ENCODE peak calls at places on chromosomes 4 and X, in five cellular contexts. H is effector memory CD8-positive, alpha-beta T cell; G is M059J; Z is substantia nigra; T is AG08396. I is an unnamed sample.

GRCh38 chrX:152821145-152821765 is 9.3 kb downstream of the CETN2 start:
- DNase-seq in T (no peak), H (no peak), G (peak; percentile 54), Z (no peak), I (no peak)

GRCh38 chr4:74402692-74403460 is 37.9 kb downstream of the EREG start:
- DNase-seq in T (no peak), G (no peak), Z (no peak), H (no peak), I (no peak)

GRCh38 chrX:38987135-38987780 is 186.0 kb downstream of the MID1IP1 start:
- DNase-seq in T (no peak), Z (no peak), G (peak; percentile 3), H (no peak), I (no peak)

GRCh38 chr4:177222776-177223175 is 86.9 kb upstream of the NEIL3 start:
- DNase-seq in T (no peak), H (no peak), G (peak; percentile 17), Z (no peak), I (no peak)

GRCh38 chrX:71118985-71119535 is 664 bp downstream of the MED12 start:
- DNase-seq in Z (no peak), T (no peak), H (no peak), G (no peak), I (no peak)

GRCh38 chrX:112834016-112834855 is 6.4 kb downstream of the AMOT start:
- DNase-seq in Z (no peak), G (peak; percentile 83), H (no peak), T (peak; percentile 26), I (no peak)

GRCh38 chr4:141054446-141054845 is 78.8 kb downstream of the RNF150 start:
- DNase-seq in H (no peak), T (no peak), Z (no peak), G (no peak), I (no peak)

GRCh38 chrX:133297284-133297683 is 79.1 kb upstream of the TFDP3 start:
- DNase-seq in H (no peak), T (peak; percentile 46), G (peak; percentile 92), Z (no peak), I (no peak)

GRCh38 chrX:12013220-12013619 is 125.1 kb upstream of the FRMPD4 start:
- DNase-seq in G (peak; percentile 88), Z (no peak), T (peak; percentile 16), H (no peak), I (no peak)

GRCh38 chrX:68842351-68842750 is 13.5 kb downstream of the EFNB1 start:
- DNase-seq in Z (no peak), H (no peak), T (no peak), G (no peak), I (no peak)

GRCh38 chr4:46444318-46444717 is 54.4 kb upstream of the GABRA2 start:
- DNase-seq in T (no peak), H (no peak), Z (no peak), G (no peak), I (no peak)

GRCh38 chr4:129455462-129455861 is 359.5 kb downstream of the C4orf33 start:
- DNase-seq in H (no peak), G (no peak), T (no peak), Z (no peak), I (no peak)

GRCh38 chrX:3176439-3176820 is 135.2 kb downstream of the ARSF start:
- DNase-seq in Z (no peak), G (peak; percentile 76), T (peak; percentile 3), H (no peak), I (no peak)

GRCh38 chr4:22410645-22411247 is 105.1 kb downstream of the ADGRA3 start:
- DNase-seq in Z (no peak), T (no peak), G (peak; percentile 26), H (no peak), I (no peak)

GRCh38 chr4:181821039-181822004 is 421.9 kb upstream of the TENM3 start:
- DNase-seq in G (peak; percentile 69), Z (no peak), T (no peak), H (no peak), I (no peak)

GRCh38 chrX:56800801-56801200 is 71.8 kb downstream of the NBDY start:
- DNase-seq in G (no peak), H (peak; percentile 12), Z (no peak), T (no peak), I (no peak)

GRCh38 chrX:51461053-51462050 is 35.0 kb downstream of the NUDT11 start:
- DNase-seq in G (peak; percentile 24), Z (no peak), H (peak; percentile 10), T (peak; percentile 13), I (no peak)

GRCh38 chr4:75154994-75155393 is 222.1 kb downstream of the PARM1 start:
- DNase-seq in Z (no peak), T (no peak), G (no peak), H (no peak), I (no peak)

GRCh38 chr4:147039991-147040575 is 94.4 kb upstream of the TTC29 start:
- DNase-seq in T (no peak), Z (no peak), G (no peak), H (no peak), I (no peak)

GRCh38 chrX:134416106-134416505 is 43.9 kb upstream of the HPRT1 start:
- DNase-seq in G (no peak), Z (no peak), T (no peak), H (no peak), I (no peak)

GRCh38 chr4:16969696-16970135 is 71.3 kb upstream of the LDB2 start:
- DNase-seq in Z (no peak), T (peak; percentile 53), H (no peak), G (peak; percentile 79), I (no peak)

GRCh38 chrX:107733686-107734085 is 41.9 kb downstream of the TSC22D3 start:
- DNase-seq in G (no peak), H (no peak), Z (no peak), T (no peak), I (no peak)

GRCh38 chrX:102651242-102651967 is at the start of gene GPRASP1:
- DNase-seq in G (peak; percentile 14), Z (peak; percentile 1), H (peak; percentile 41), T (peak; percentile 48), I (no peak)

GRCh38 chr4:1001561-1002130 is 8.4 kb upstream of the SLC26A1 start:
- DNase-seq in G (no peak), Z (no peak), H (no peak), T (no peak), I (no peak)

GRCh38 chr4:189046642-189047041 is 894.0 kb upstream of the FRG1 start:
- DNase-seq in T (peak; percentile 9), Z (no peak), G (peak; percentile 55), H (no peak), I (no peak)

GRCh38 chrX:137195991-137196390 is 162.2 kb upstream of the GPR101 start:
- DNase-seq in H (no peak), Z (no peak), G (peak; percentile 57), T (no peak), I (no peak)

GRCh38 chr4:170009291-170009690 is 16.9 kb downstream of the MFAP3L start:
- DNase-seq in T (no peak), Z (no peak), G (no peak), H (no peak), I (no peak)

GRCh38 chr4:141912831-141913230 is 276.4 kb downstream of the IL15 start:
- DNase-seq in Z (no peak), G (no peak), H (no peak), T (no peak), I (no peak)

GRCh38 chrX:68416592-68416991 is 16.7 kb downstream of the OPHN1 start:
- DNase-seq in G (peak; percentile 84), Z (no peak), H (no peak), T (no peak), I (no peak)

GRCh38 chr4:57404463-57404862 is 294.3 kb upstream of the IGFBP7 start:
- DNase-seq in T (no peak), G (peak; percentile 10), H (no peak), Z (no peak), I (no peak)

GRCh38 chr4:90181644-90182043 is 54.5 kb downstream of the CCSER1 start:
- DNase-seq in Z (no peak), G (peak; percentile 2), T (no peak), H (no peak), I (no peak)

GRCh38 chr4:152997235-152997735 is 61.2 kb downstream of the FHDC1 start:
- DNase-seq in H (no peak), T (no peak), G (no peak), Z (no peak), I (no peak)

GRCh38 chr4:174714393-174715211 is 114.4 kb downstream of the GLRA3 start:
- DNase-seq in H (no peak), G (peak; percentile 52), T (peak; percentile 20), Z (no peak), I (no peak)